ENCODE peak calls at places on chromosomes 6 and 20, in six cellular contexts. One of them, this sample, is unnamed. For H3K9me3, the result is how much of the 10 kb centered on the place peaks cover.

GRCh38 chr6:2038096-2038495 is 207.3 kb downstream of the GMDS start:
- DNase-seq in heart right ventricle: no peak
- DNase-seq in neural progenitor cell: no peak
- DNase-seq in H1: no peak
- DNase-seq in psoas muscle: no peak
- DNase-seq in left lung: no peak
- DNase-seq in this sample: no peak

GRCh38 chr6:4687989-4688947 is 87.9 kb upstream of the CDYL start:
- DNase-seq in left lung: peak
- DNase-seq in H1: no peak
- DNase-seq in psoas muscle: peak
- DNase-seq in heart right ventricle: no peak
- DNase-seq in neural progenitor cell: no peak
- DNase-seq in this sample: no peak

GRCh38 chr6:91137286-91137685 is 550.4 kb upstream of the MAP3K7 start:
- DNase-seq in left lung: no peak
- DNase-seq in heart right ventricle: no peak
- DNase-seq in psoas muscle: no peak
- DNase-seq in neural progenitor cell: no peak
- DNase-seq in H1: no peak
- DNase-seq in this sample: no peak

GRCh38 chr6:80143312-80143960 is 37.0 kb downstream of the BCKDHB start:
- DNase-seq in psoas muscle: peak
- DNase-seq in left lung: peak
- DNase-seq in H1: no peak
- DNase-seq in neural progenitor cell: no peak
- DNase-seq in heart right ventricle: peak
- DNase-seq in this sample: peak

GRCh38 chr20:63441777-63442493 is 30.5 kb downstream of the KCNQ2 start:
- DNase-seq in heart right ventricle: peak
- DNase-seq in H1: no peak
- DNase-seq in left lung: no peak
- DNase-seq in psoas muscle: peak
- DNase-seq in neural progenitor cell: peak
- DNase-seq in this sample: no peak

GRCh38 chr6:84137989-84138575 is 89.4 kb downstream of the CEP162 start:
- DNase-seq in H1: no peak
- DNase-seq in heart right ventricle: no peak
- DNase-seq in left lung: no peak
- DNase-seq in neural progenitor cell: no peak
- DNase-seq in psoas muscle: no peak
- DNase-seq in this sample: no peak

GRCh38 chr20:40953856-40954255 is 74.8 kb upstream of the TOP1 start:
- DNase-seq in H1: no peak
- DNase-seq in left lung: no peak
- DNase-seq in neural progenitor cell: no peak
- DNase-seq in psoas muscle: no peak
- DNase-seq in heart right ventricle: no peak
- DNase-seq in this sample: no peak

GRCh38 chr6:44649365-44650025 is 262.0 kb downstream of the CDC5L start:
- DNase-seq in H1: no peak
- DNase-seq in neural progenitor cell: no peak
- DNase-seq in psoas muscle: no peak
- DNase-seq in left lung: no peak
- DNase-seq in heart right ventricle: no peak
- DNase-seq in this sample: no peak

GRCh38 chr6:142833054-142833453 is 111.9 kb downstream of the HIVEP2 start:
- DNase-seq in heart right ventricle: no peak
- DNase-seq in psoas muscle: no peak
- DNase-seq in neural progenitor cell: no peak
- DNase-seq in left lung: no peak
- DNase-seq in H1: no peak
- DNase-seq in this sample: no peak

GRCh38 chr20:4869290-4870193 is 131.8 kb downstream of the SLC23A2 start:
- DNase-seq in psoas muscle: no peak
- DNase-seq in heart right ventricle: no peak
- DNase-seq in left lung: no peak
- DNase-seq in neural progenitor cell: no peak
- DNase-seq in H1: no peak
- DNase-seq in this sample: no peak

GRCh38 chr6:163175301-163175700 is 239.2 kb upstream of the QKI start:
- DNase-seq in neural progenitor cell: no peak
- DNase-seq in left lung: no peak
- DNase-seq in heart right ventricle: no peak
- DNase-seq in H1: no peak
- DNase-seq in psoas muscle: no peak
- DNase-seq in this sample: no peak

GRCh38 chr20:16083639-16084280 is 489.5 kb downstream of the KIF16B start:
- DNase-seq in psoas muscle: no peak
- DNase-seq in H1: no peak
- DNase-seq in neural progenitor cell: no peak
- DNase-seq in heart right ventricle: no peak
- DNase-seq in left lung: no peak
- DNase-seq in this sample: no peak

GRCh38 chr20:38245753-38246152 is 14.8 kb downstream of the KIAA1755 start:
- DNase-seq in psoas muscle: no peak
- DNase-seq in heart right ventricle: no peak
- DNase-seq in H1: no peak
- DNase-seq in neural progenitor cell: no peak
- DNase-seq in left lung: no peak
- DNase-seq in this sample: no peak

GRCh38 chr6:111591901-111592461 is 13.7 kb downstream of the TRAF3IP2 start:
- DNase-seq in psoas muscle: no peak
- DNase-seq in neural progenitor cell: no peak
- DNase-seq in left lung: no peak
- DNase-seq in heart right ventricle: no peak
- DNase-seq in H1: no peak
- DNase-seq in this sample: no peak

GRCh38 chr6:83911278-83911677 is 51.8 kb downstream of the CYB5R4 start:
- DNase-seq in psoas muscle: no peak
- DNase-seq in H1: no peak
- DNase-seq in neural progenitor cell: no peak
- DNase-seq in left lung: no peak
- DNase-seq in heart right ventricle: no peak
- DNase-seq in this sample: no peak

GRCh38 chr6:108793449-108794134 is 54.6 kb upstream of the ARMC2 start:
- DNase-seq in H1: no peak
- DNase-seq in heart right ventricle: no peak
- DNase-seq in neural progenitor cell: no peak
- DNase-seq in left lung: no peak
- DNase-seq in psoas muscle: no peak
- DNase-seq in this sample: no peak

GRCh38 chr6:137801352-137802088 is 65.5 kb upstream of the TNFAIP3 start:
- DNase-seq in neural progenitor cell: no peak
- DNase-seq in heart right ventricle: no peak
- DNase-seq in H1: no peak
- DNase-seq in left lung: no peak
- DNase-seq in psoas muscle: no peak
- DNase-seq in this sample: no peak

GRCh38 chr6:42694586-42694985 is 27.8 kb downstream of the PRPH2 start:
- DNase-seq in heart right ventricle: no peak
- DNase-seq in psoas muscle: no peak
- DNase-seq in left lung: no peak
- DNase-seq in H1: no peak
- DNase-seq in neural progenitor cell: no peak
- DNase-seq in this sample: no peak

GRCh38 chr6:133888931-133889556 is at the start of gene TCF21:
- DNase-seq in psoas muscle: peak
- DNase-seq in H1: no peak
- DNase-seq in left lung: no peak
- DNase-seq in neural progenitor cell: peak
- DNase-seq in heart right ventricle: peak
- DNase-seq in this sample: no peak

GRCh38 chr20:33018169-33018931 is 10.8 kb downstream of the BPIFB2 start:
- DNase-seq in heart right ventricle: no peak
- DNase-seq in left lung: no peak
- DNase-seq in psoas muscle: no peak
- DNase-seq in H1: no peak
- DNase-seq in neural progenitor cell: no peak
- DNase-seq in this sample: peak

GRCh38 chr6:163548624-163549023 is 134.1 kb downstream of the QKI start:
- DNase-seq in left lung: no peak
- DNase-seq in heart right ventricle: no peak
- DNase-seq in psoas muscle: no peak
- DNase-seq in H1: no peak
- DNase-seq in neural progenitor cell: no peak
- DNase-seq in this sample: no peak

GRCh38 chr6:160837146-160837545 is 135.1 kb downstream of the PLG start:
- DNase-seq in H1: no peak
- DNase-seq in neural progenitor cell: peak
- DNase-seq in heart right ventricle: no peak
- DNase-seq in psoas muscle: no peak
- DNase-seq in left lung: no peak
- DNase-seq in this sample: no peak

GRCh38 chr20:4112490-4113420 is 97.4 kb upstream of the RNF24 start:
- DNase-seq in left lung: no peak
- DNase-seq in psoas muscle: peak
- DNase-seq in H1: no peak
- DNase-seq in neural progenitor cell: no peak
- DNase-seq in heart right ventricle: peak
- DNase-seq in this sample: peak

GRCh38 chr6:93319304-93319703 is 100.1 kb downstream of the EPHA7 start:
- DNase-seq in left lung: no peak
- DNase-seq in heart right ventricle: no peak
- DNase-seq in H1: no peak
- DNase-seq in neural progenitor cell: peak
- DNase-seq in psoas muscle: no peak
- DNase-seq in this sample: no peak

GRCh38 chr6:44002591-44003344 is 124.5 kb downstream of the MRPL14 start:
- DNase-seq in left lung: peak
- DNase-seq in heart right ventricle: peak
- DNase-seq in neural progenitor cell: peak
- DNase-seq in psoas muscle: peak
- DNase-seq in H1: peak
- DNase-seq in this sample: peak

GRCh38 chr6:166433096-166433495 is 50.4 kb upstream of the MPC1 start:
- DNase-seq in heart right ventricle: no peak
- DNase-seq in left lung: no peak
- DNase-seq in H1: no peak
- DNase-seq in psoas muscle: no peak
- DNase-seq in neural progenitor cell: no peak
- DNase-seq in this sample: peak

GRCh38 chr6:154613137-154613676 is 102.7 kb upstream of the CNKSR3 start:
- DNase-seq in psoas muscle: no peak
- DNase-seq in heart right ventricle: no peak
- DNase-seq in H1: no peak
- DNase-seq in neural progenitor cell: no peak
- DNase-seq in left lung: no peak
- DNase-seq in this sample: no peak

GRCh38 chr6:2028457-2029038 is 216.9 kb downstream of the GMDS start:
- DNase-seq in neural progenitor cell: no peak
- DNase-seq in psoas muscle: no peak
- DNase-seq in H1: no peak
- DNase-seq in heart right ventricle: no peak
- DNase-seq in left lung: no peak
- DNase-seq in this sample: no peak

GRCh38 chr6:84976516-84977420 is 212.4 kb upstream of the TBX18 start:
- DNase-seq in heart right ventricle: no peak
- DNase-seq in left lung: no peak
- DNase-seq in H1: no peak
- DNase-seq in neural progenitor cell: no peak
- DNase-seq in psoas muscle: no peak
- DNase-seq in this sample: no peak

DNA sequence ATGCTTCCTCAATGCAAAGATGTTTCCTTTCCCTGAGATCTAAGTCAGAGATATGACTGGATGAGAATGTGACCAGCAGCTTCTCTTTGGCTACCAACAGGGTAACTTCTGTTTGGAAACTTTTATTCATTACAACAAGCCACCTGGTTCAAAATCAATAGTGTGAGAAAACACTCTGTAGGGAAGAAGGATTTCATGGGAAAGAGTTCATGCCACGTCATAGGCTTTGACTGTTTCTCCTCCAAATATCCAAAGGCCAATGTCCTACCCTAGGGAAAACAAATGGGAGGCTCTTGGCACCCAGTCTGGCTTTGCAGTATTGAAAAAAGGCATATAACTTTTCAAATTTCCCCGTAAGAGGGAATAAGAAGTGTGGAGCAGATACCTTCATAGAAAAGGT is 245.5 kb downstream of the FNDC1 start:
- DNase-seq in heart right ventricle: no peak
- DNase-seq in H1: no peak
- DNase-seq in neural progenitor cell: no peak
- DNase-seq in left lung: no peak
- DNase-seq in psoas muscle: no peak
- DNase-seq in this sample: no peak
- H3K9me3 ChIP-seq in heart right ventricle: under half
- H3K9me3 ChIP-seq in H1: half or more
- H3K9me3 ChIP-seq in neural progenitor cell: under half
- H3K9me3 ChIP-seq in left lung: under half
- H3K9me3 ChIP-seq in psoas muscle: under half
- H3K9me3 ChIP-seq in this sample: under half

GRCh38 chr6:323730-324088 is 31.4 kb downstream of the DUSP22 start:
- DNase-seq in psoas muscle: no peak
- DNase-seq in neural progenitor cell: no peak
- DNase-seq in heart right ventricle: no peak
- DNase-seq in left lung: no peak
- DNase-seq in H1: no peak
- DNase-seq in this sample: no peak
- H3K9me3 ChIP-seq in psoas muscle: under half
- H3K9me3 ChIP-seq in neural progenitor cell: under half
- H3K9me3 ChIP-seq in heart right ventricle: under half
- H3K9me3 ChIP-seq in left lung: under half
- H3K9me3 ChIP-seq in H1: under half
- H3K9me3 ChIP-seq in this sample: under half

DNA sequence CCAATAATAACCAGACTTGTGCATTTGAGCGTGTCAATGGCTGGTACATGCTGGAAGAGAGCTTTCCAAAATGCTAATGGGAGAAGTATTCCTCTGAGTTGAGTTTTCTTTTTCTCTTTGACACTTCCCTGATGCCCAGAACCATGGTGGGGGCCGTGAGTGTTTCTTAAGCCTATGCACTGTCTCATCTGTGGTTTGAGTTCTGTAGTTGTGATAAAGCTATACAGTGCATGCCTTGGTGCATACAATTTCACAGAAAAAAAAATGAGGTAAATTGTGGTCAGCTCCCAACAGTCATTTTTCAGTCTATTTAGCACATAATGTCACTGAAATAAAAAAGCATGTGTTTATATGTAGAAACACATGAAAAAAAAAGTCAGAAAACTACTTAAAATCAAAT is 204.8 kb downstream of the HDGFL1 start:
- DNase-seq in left lung: no peak
- DNase-seq in heart right ventricle: no peak
- DNase-seq in psoas muscle: no peak
- DNase-seq in neural progenitor cell: no peak
- DNase-seq in H1: no peak
- DNase-seq in this sample: no peak
- H3K9me3 ChIP-seq in left lung: under half
- H3K9me3 ChIP-seq in heart right ventricle: under half
- H3K9me3 ChIP-seq in psoas muscle: under half
- H3K9me3 ChIP-seq in neural progenitor cell: under half
- H3K9me3 ChIP-seq in H1: under half
- H3K9me3 ChIP-seq in this sample: under half

DNA sequence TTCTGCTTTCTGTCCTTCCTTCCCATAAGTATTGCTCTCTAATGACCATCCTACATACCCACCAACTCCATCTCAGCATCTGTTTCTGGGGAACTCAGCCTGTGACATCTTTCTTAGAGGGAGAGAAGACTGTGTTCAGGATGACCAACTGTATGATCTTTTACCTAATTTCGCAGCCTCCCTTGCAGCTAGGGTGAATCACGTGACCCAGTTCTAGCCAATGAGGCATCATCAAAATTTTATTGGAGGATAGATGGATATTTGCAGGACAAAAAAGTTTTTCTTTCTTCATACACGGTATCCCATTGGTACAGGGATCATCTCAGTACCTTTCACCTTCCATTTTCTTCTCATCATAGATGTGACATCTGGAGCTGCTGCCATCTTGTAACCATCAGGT is 14.4 kb upstream of the MC3R start:
- DNase-seq in heart right ventricle: no peak
- DNase-seq in psoas muscle: no peak
- DNase-seq in left lung: no peak
- DNase-seq in neural progenitor cell: no peak
- DNase-seq in H1: no peak
- DNase-seq in this sample: no peak
- H3K9me3 ChIP-seq in heart right ventricle: under half
- H3K9me3 ChIP-seq in psoas muscle: under half
- H3K9me3 ChIP-seq in left lung: under half
- H3K9me3 ChIP-seq in neural progenitor cell: under half
- H3K9me3 ChIP-seq in H1: half or more
- H3K9me3 ChIP-seq in this sample: under half